ENCODE peak calls at places on chromosome 5, in six cellular contexts. Y is SK-N-SH; K is HS-27A; Z is non-pigmented ciliary epithelial cell; X is cardiac muscle cell; H is stimulated activated CD8-positive, alpha-beta memory T cell treated with anti-CD3 and anti-CD28 coated beads, Interleukin-15, amount 100 ng/mL, for 48 hours. T is an unnamed sample.

GRCh38 chr5:33981408-33982171 is 2.9 kb downstream of the SLC45A2 start:
- DNase-seq in Y (no peak), K (peak), X (peak), Z (no peak), H (no peak), T (no peak)

GRCh38 chr5:39760385-39761198 is 335.8 kb upstream of the DAB2 start:
- DNase-seq in H (no peak), Z (peak), Y (no peak), X (peak), K (peak), T (no peak)

GRCh38 chr5:167633931-167634341 is 657.5 kb upstream of the WWC1 start:
- DNase-seq in H (no peak), K (peak), Z (peak), Y (no peak), X (peak), T (no peak)

GRCh38 chr5:41794478-41794877 is 75.7 kb downstream of the OXCT1 start:
- DNase-seq in Y (no peak), Z (peak), H (no peak), K (peak), X (peak), T (no peak)

GRCh38 chr5:149213264-149213663 is 58.4 kb upstream of the AFAP1L1 start:
- DNase-seq in X (no peak), K (no peak), Y (no peak), Z (no peak), H (no peak), T (no peak)

GRCh38 chr5:7244208-7244607 is 151.7 kb upstream of the ADCY2 start:
- DNase-seq in H (no peak), Z (no peak), K (no peak), Y (no peak), X (no peak), T (no peak)

GRCh38 chr5:54868511-54869483 is 116.6 kb downstream of the ESM1 start:
- DNase-seq in Y (no peak), X (no peak), Z (no peak), H (peak), K (no peak), T (no peak)

GRCh38 chr5:128538249-128539037 is 398 bp upstream of the FBN2 start:
- DNase-seq in X (peak), K (peak), Y (peak), H (no peak), Z (peak), T (no peak)

GRCh38 chr5:96876292-96876850 is at the start of gene ERAP2:
- DNase-seq in K (peak), Z (no peak), Y (no peak), H (no peak), X (peak), T (no peak)

GRCh38 chr5:2039180-2039531 is 156.4 kb upstream of the IRX4 start:
- DNase-seq in K (no peak), Y (no peak), X (no peak), Z (no peak), H (no peak), T (no peak)

GRCh38 chr5:150144211-150144801 is 11.3 kb downstream of the PDGFRB start:
- DNase-seq in K (no peak), X (peak), H (no peak), Z (no peak), Y (peak), T (no peak)

GRCh38 chr5:118968925-118969375 is 19.4 kb downstream of the DTWD2 start:
- DNase-seq in X (peak), Z (no peak), H (no peak), K (no peak), Y (no peak), T (no peak)

GRCh38 chr5:132469380-132470372 is 20.9 kb downstream of the IRF1 start:
- DNase-seq in Z (no peak), Y (no peak), K (no peak), X (peak), H (no peak), T (no peak)

GRCh38 chr5:79035237-79035636 is 34.2 kb downstream of the DMGDH start:
- DNase-seq in H (no peak), K (no peak), Y (no peak), Z (no peak), X (no peak), T (no peak)

GRCh38 chr5:83513491-83513890 is 41.9 kb downstream of the VCAN start:
- DNase-seq in X (peak), K (no peak), Z (no peak), H (no peak), Y (peak), T (no peak)

GRCh38 chr5:157271740-157272271 is 5.9 kb downstream of the CYFIP2 start:
- DNase-seq in Y (no peak), K (no peak), X (no peak), H (peak), Z (no peak), T (peak)

GRCh38 chr5:56569576-56569975 is 245.8 kb upstream of the MAP3K1 start:
- DNase-seq in K (peak), Z (peak), H (no peak), Y (no peak), X (peak), T (no peak)

GRCh38 chr5:28779161-28779754 is 1740.9 kb upstream of the CDH9 start:
- DNase-seq in K (no peak), Y (no peak), X (peak), Z (peak), H (no peak), T (no peak)

GRCh38 chr5:15579193-15579990 is 79.4 kb downstream of the FBXL7 start:
- DNase-seq in H (no peak), Y (peak), K (no peak), Z (no peak), X (no peak), T (no peak)

GRCh38 chr5:67693956-67694564 is 497.5 kb upstream of the CD180 start:
- DNase-seq in Y (no peak), H (no peak), Z (no peak), X (peak), K (no peak), T (no peak)

GRCh38 chr5:172133359-172134029 is 54.5 kb downstream of the STK10 start:
- DNase-seq in X (peak), H (peak), Y (no peak), Z (peak), K (no peak), T (peak)

GRCh38 chr5:102622244-102622643 is 123.4 kb upstream of the SLCO6A1 start:
- DNase-seq in Z (no peak), X (no peak), Y (peak), K (no peak), H (no peak), T (no peak)

GRCh38 chr5:3277590-3278196 is 317.9 kb upstream of the IRX1 start:
- DNase-seq in Y (no peak), K (no peak), Z (no peak), X (no peak), H (peak), T (no peak)

GRCh38 chr5:112005533-112005926 is 248.5 kb upstream of the NREP start:
- DNase-seq in Z (no peak), K (no peak), Y (no peak), H (no peak), X (no peak), T (no peak)

GRCh38 chr5:53076014-53076413 is 33.5 kb downstream of the MOCS2 start:
- DNase-seq in H (no peak), K (no peak), Y (no peak), X (no peak), Z (no peak), T (no peak)

GRCh38 chr5:95730730-95731570 is at the start of gene RHOBTB3:
- DNase-seq in X (peak), Y (peak), H (peak), Z (peak), K (peak), T (no peak)

GRCh38 chr5:114419941-114420340 is 58.1 kb downstream of the KCNN2 start:
- DNase-seq in X (peak), H (no peak), Y (no peak), Z (no peak), K (no peak), T (no peak)

GRCh38 chr5:142409253-142409594 is 84.4 kb upstream of the SPRY4 start:
- DNase-seq in K (no peak), Y (no peak), Z (no peak), X (no peak), H (no peak), T (no peak)

GRCh38 chr5:172688735-172689572 is 47.9 kb downstream of the NEURL1B start:
- DNase-seq in X (peak), Z (no peak), Y (peak), K (no peak), H (no peak), T (no peak)

GRCh38 chr5:115461506-115462290 is 82.9 kb downstream of the FEM1C start:
- DNase-seq in Z (peak), K (peak), H (peak), X (peak), Y (no peak), T (no peak)

GRCh38 chr5:111584651-111585050 is 72.3 kb upstream of the STARD4 start:
- DNase-seq in Z (peak), H (no peak), X (peak), Y (no peak), K (no peak), T (no peak)

GRCh38 chr5:91484662-91485061 is 101.5 kb upstream of the ARRDC3 start:
- DNase-seq in Z (no peak), Y (no peak), X (no peak), H (no peak), K (no peak), T (no peak)

T was measured in stimulated activated effector memory CD8-positive, alpha-beta T cell treated with anti-CD3 and anti-CD28 coated beads, Interleukin-12 subunit alpha, Interleukin-12 subunit beta, amount 100 ng/mL, for 72 hours.